ENCODE peak calls at places on chromosomes 1 and 21, in seven cellular contexts. B is CD8-positive, alpha-beta memory T cell; N is ascending aorta; I is left kidney; R is fibroblast of pulmonary artery; U is GM12878; D is dorsolateral prefrontal cortex. J is an unnamed sample.
A peak's percentile ranks its signal among the peaks of the same experiment; 100 is the strongest.

GRCh38 chr1:119419109-119419508 is 4.2 kb downstream of the HSD3B2 start:
- DNase-seq in B (no peak), N (no peak), I (no peak), R (no peak), U (no peak), D (no peak), J (no peak)

GRCh38 chr1:15283500-15283899 is 36.5 kb downstream of the FHAD1 start:
- DNase-seq in B (no peak), N (peak; percentile 54), I (no peak), R (no peak), U (no peak), D (no peak), J (no peak)

GRCh38 chr1:65221638-65222421 is 73.8 kb downstream of the AK4 start:
- DNase-seq in B (no peak), N (no peak), I (no peak), R (no peak), U (no peak), D (no peak), J (no peak)

GRCh38 chr1:224113005-224113404 is 906 bp upstream of the FBXO28 start:
- DNase-seq in B (no peak), N (no peak), I (no peak), R (no peak), U (no peak), D (no peak), J (no peak)

GRCh38 chr1:22078133-22078532 is 25.6 kb downstream of the CDC42 start:
- DNase-seq in B (no peak), N (no peak), I (no peak), R (no peak), U (no peak), D (no peak), J (no peak)

GRCh38 chr1:226061793-226062557 is 541 bp upstream of the H3-3A start:
- DNase-seq in B (no peak), N (peak; percentile 79), I (peak; percentile 96), R (peak; percentile 78), U (no peak), D (peak; percentile 59), J (peak; percentile 84)

GRCh38 chr1:202622388-202622787 is 87.9 kb downstream of the SYT2 start:
- DNase-seq in B (no peak), N (no peak), I (peak; percentile 44), R (no peak), U (no peak), D (no peak), J (no peak)

GRCh38 chr21:35338881-35339632 is 290.0 kb upstream of the RUNX1 start:
- DNase-seq in B (no peak), N (no peak), I (no peak), R (no peak), U (no peak), D (no peak), J (no peak)

GRCh38 chr1:200242379-200243041 is 167.3 kb downstream of the ZNF281 start:
- DNase-seq in B (no peak), N (no peak), I (peak; percentile 71), R (peak; percentile 33), U (no peak), D (no peak), J (peak; percentile 90)

GRCh38 chr1:63691672-63692425 is 82.0 kb upstream of the ROR1 start:
- DNase-seq in B (peak; percentile 16), N (peak; percentile 86), I (peak; percentile 91), R (peak; percentile 98), U (no peak), D (peak; percentile 42), J (peak; percentile 91)

GRCh38 chr1:35097224-35097623 is 18.0 kb downstream of the ZMYM1 start:
- DNase-seq in B (no peak), N (no peak), I (peak; percentile 40), R (no peak), U (no peak), D (no peak), J (no peak)

GRCh38 chr1:167095368-167095767 is 1.5 kb downstream of the STYXL2 start:
- DNase-seq in B (no peak), N (no peak), I (no peak), R (peak; percentile 17), U (no peak), D (no peak), J (peak; percentile 35)

GRCh38 chr1:192732787-192733186 is 76.1 kb upstream of the RGS2 start:
- DNase-seq in B (no peak), N (no peak), I (no peak), R (no peak), U (no peak), D (no peak), J (no peak)

GRCh38 chr1:155184351-155184811 is 10.7 kb downstream of the TRIM46 start:
- DNase-seq in B (no peak), N (no peak), I (no peak), R (no peak), U (no peak), D (no peak), J (no peak)

GRCh38 chr1:30735124-30735523 is 11.7 kb upstream of the MATN1 start:
- DNase-seq in B (no peak), N (no peak), I (no peak), R (no peak), U (no peak), D (no peak), J (no peak)

GRCh38 chr21:15029077-15029476 is 35.7 kb downstream of the NRIP1 start:
- DNase-seq in B (no peak), N (no peak), I (no peak), R (no peak), U (no peak), D (no peak), J (no peak)

GRCh38 chr1:151639466-151639865 is 27.6 kb downstream of the SNX27 start:
- DNase-seq in B (no peak), N (no peak), I (no peak), R (peak; percentile 70), U (peak; percentile 28), D (no peak), J (peak; percentile 89)

J was measured in mesenchymal stem cell.